ENCODE peak calls at places on chromosomes 4 and X, in four cellular contexts. One of them, this sample, is unnamed.

GRCh38 chr4:124631760-124632159 is 80.8 kb downstream of the ANKRD50 start:
- DNase-seq in H54: peak
- DNase-seq in neural crest cell: no peak
- DNase-seq in GM03348: peak
- DNase-seq in this sample: peak

GRCh38 chrX:79065696-79066095 is 78.8 kb upstream of the GPR174 start:
- DNase-seq in H54: no peak
- DNase-seq in neural crest cell: no peak
- DNase-seq in GM03348: no peak
- DNase-seq in this sample: no peak

GRCh38 chrX:47172549-47172948 is 21.1 kb upstream of the UBA1 start:
- DNase-seq in H54: no peak
- DNase-seq in GM03348: no peak
- DNase-seq in neural crest cell: no peak
- DNase-seq in this sample: no peak

GRCh38 chr4:88097301-88097700 is 61.1 kb downstream of the ABCG2 start:
- DNase-seq in H54: no peak
- DNase-seq in GM03348: peak
- DNase-seq in neural crest cell: no peak
- DNase-seq in this sample: no peak

GRCh38 chrX:39396358-39396995 is 595.2 kb downstream of the MID1IP1 start:
- DNase-seq in GM03348: no peak
- DNase-seq in H54: no peak
- DNase-seq in neural crest cell: no peak
- DNase-seq in this sample: no peak

GRCh38 chr4:3421470-3421869 is 20.3 kb upstream of the HGFAC start:
- DNase-seq in neural crest cell: no peak
- DNase-seq in H54: no peak
- DNase-seq in GM03348: no peak
- DNase-seq in this sample: no peak

GRCh38 chr4:104493071-104493831 is 1.4 kb downstream of the CXXC4 start:
- DNase-seq in GM03348: peak
- DNase-seq in neural crest cell: no peak
- DNase-seq in H54: no peak
- DNase-seq in this sample: no peak

GRCh38 chr4:94686086-94686485 is 71.7 kb upstream of the BMPR1B start:
- DNase-seq in H54: no peak
- DNase-seq in GM03348: no peak
- DNase-seq in neural crest cell: no peak
- DNase-seq in this sample: no peak

GRCh38 chr4:68693325-68694075 is 23.0 kb upstream of the UGT2B15 start:
- DNase-seq in GM03348: no peak
- DNase-seq in neural crest cell: no peak
- DNase-seq in H54: no peak
- DNase-seq in this sample: no peak

GRCh38 chr4:175509320-175509719 is 302.7 kb downstream of the GPM6A start:
- DNase-seq in neural crest cell: no peak
- DNase-seq in GM03348: no peak
- DNase-seq in H54: no peak
- DNase-seq in this sample: no peak

GRCh38 chr4:127145001-127145400 is 487.8 kb upstream of the INTU start:
- DNase-seq in neural crest cell: no peak
- DNase-seq in GM03348: no peak
- DNase-seq in H54: no peak
- DNase-seq in this sample: no peak